ENCODE peak calls at places on chromosomes 13 and 19, in seven cellular contexts. U is AG04450, A is left ventricle myocardium inferior, N is GM23338, J is left lung, W is IMR-90, B is mammary epithelial cell. V is an unnamed sample. For H3K27me3, the result is how much of the 10 kb centered on the place peaks cover.

GRCh38 chr19:20182232-20182785 is 15.3 kb downstream of the ZNF486 start:
- DNase-seq in U (no peak), A (no peak), N (no peak), J (no peak), W (no peak), B (no peak), V (no peak)

GRCh38 chr19:46478356-46478986 is 7.1 kb upstream of the PNMA8A start:
- DNase-seq in U (no peak), A (no peak), N (peak), J (no peak), W (peak), B (peak), V (peak)

GRCh38 chr13:44371421-44371820 is 2.2 kb upstream of the SERP2 start:
- DNase-seq in U (no peak), A (no peak), N (no peak), J (no peak), W (no peak), B (no peak), V (no peak)

GRCh38 chr19:33412617-33413425 is 39.3 kb downstream of the CEBPG start:
- DNase-seq in U (no peak), A (no peak), N (no peak), J (no peak), W (no peak), B (no peak), V (no peak)

GRCh38 chr13:113776231-113777125 is 17.5 kb downstream of the TMEM255B start:
- DNase-seq in U (no peak), A (no peak), N (no peak), J (no peak), W (no peak), B (no peak), V (no peak)

GRCh38 chr13:113656831-113657671 is 947 bp downstream of the ATP4B start:
- DNase-seq in U (no peak), A (peak), N (no peak), J (peak), W (no peak), B (no peak), V (no peak)

GRCh38 chr19:46614114-46614701 is 10.7 kb downstream of the PTGIR start:
- DNase-seq in U (no peak), A (peak), N (peak), J (peak), W (peak), B (peak), V (peak)

GRCh38 chr13:97344250-97345175 is 89.5 kb upstream of the RAP2A start:
- DNase-seq in U (no peak), A (peak), N (peak), J (peak), W (peak), B (peak), V (peak)

GRCh38 chr19:5908773-5909442 is 4.2 kb downstream of the VMAC start:
- DNase-seq in U (no peak), A (no peak), N (no peak), J (no peak), W (no peak), B (no peak), V (no peak)

GRCh38 chr19:36196249-36196648 is 18.2 kb downstream of the ZNF565 start:
- DNase-seq in U (no peak), A (no peak), N (no peak), J (no peak), W (no peak), B (no peak), V (no peak)

GRCh38 chr13:41827507-41828213 is 133.2 kb downstream of the VWA8 start:
- DNase-seq in U (peak), A (no peak), N (no peak), J (no peak), W (peak), B (peak), V (peak)

GRCh38 chr13:110640591-110641029 is 25.3 kb downstream of the NAXD start:
- DNase-seq in U (no peak), A (peak), N (no peak), J (no peak), W (peak), B (no peak), V (peak)

GRCh38 chr19:6173190-6173589 is 37.7 kb downstream of the ACSBG2 start:
- DNase-seq in U (no peak), A (no peak), N (no peak), J (no peak), W (no peak), B (no peak), V (no peak)

GRCh38 chr13:26721251-26721939 is 39.2 kb downstream of the GPR12 start:
- DNase-seq in U (no peak), A (no peak), N (no peak), J (no peak), W (no peak), B (no peak), V (no peak)

DNA sequence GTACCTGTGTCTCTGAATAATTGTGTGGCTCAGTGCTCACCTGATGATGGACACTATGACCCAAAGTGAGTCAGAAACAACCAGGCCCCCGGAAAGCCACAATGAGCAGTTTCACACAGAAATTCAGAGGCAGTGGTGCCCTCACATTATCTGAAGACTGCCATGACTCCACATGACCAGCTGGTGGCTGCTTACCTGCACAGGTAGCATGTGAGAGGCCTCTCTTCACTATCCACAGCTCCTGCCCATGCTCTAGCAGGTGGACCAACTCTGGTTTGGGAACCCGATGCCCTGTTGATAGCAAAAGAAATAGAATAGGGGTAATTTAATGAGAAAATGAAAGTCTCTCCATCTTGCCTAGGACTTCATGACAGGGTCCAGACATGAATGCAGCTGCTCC is 7.2 kb downstream of the ZNF550 start:
- DNase-seq in U (no peak), A (no peak), N (peak), J (no peak), W (no peak), B (no peak), V (no peak)
- TF ChIP-seq CTCF in U (no peak), A (no peak), N (peak), J (no peak), W (no peak), B (no peak), V (no peak)

GRCh38 chr19:588093-588742 is 1.5 kb upstream of the HCN2 start:
- DNase-seq in U (no peak), A (peak), N (peak), J (peak), W (peak), B (peak), V (peak)

GRCh38 chr19:590750-591098 is 1.0 kb downstream of the HCN2 start:
- DNase-seq in U (no peak), A (no peak), N (no peak), J (no peak), W (no peak), B (no peak), V (no peak)

GRCh38 chr19:589693-590395 is at the start of gene HCN2:
- DNase-seq in U (no peak), A (no peak), N (no peak), J (no peak), W (no peak), B (no peak), V (no peak)

GRCh38 chr19:590396-590745 is 690 bp downstream of the HCN2 start:
- DNase-seq in U (no peak), A (no peak), N (no peak), J (no peak), W (peak), B (peak), V (no peak)

DNA sequence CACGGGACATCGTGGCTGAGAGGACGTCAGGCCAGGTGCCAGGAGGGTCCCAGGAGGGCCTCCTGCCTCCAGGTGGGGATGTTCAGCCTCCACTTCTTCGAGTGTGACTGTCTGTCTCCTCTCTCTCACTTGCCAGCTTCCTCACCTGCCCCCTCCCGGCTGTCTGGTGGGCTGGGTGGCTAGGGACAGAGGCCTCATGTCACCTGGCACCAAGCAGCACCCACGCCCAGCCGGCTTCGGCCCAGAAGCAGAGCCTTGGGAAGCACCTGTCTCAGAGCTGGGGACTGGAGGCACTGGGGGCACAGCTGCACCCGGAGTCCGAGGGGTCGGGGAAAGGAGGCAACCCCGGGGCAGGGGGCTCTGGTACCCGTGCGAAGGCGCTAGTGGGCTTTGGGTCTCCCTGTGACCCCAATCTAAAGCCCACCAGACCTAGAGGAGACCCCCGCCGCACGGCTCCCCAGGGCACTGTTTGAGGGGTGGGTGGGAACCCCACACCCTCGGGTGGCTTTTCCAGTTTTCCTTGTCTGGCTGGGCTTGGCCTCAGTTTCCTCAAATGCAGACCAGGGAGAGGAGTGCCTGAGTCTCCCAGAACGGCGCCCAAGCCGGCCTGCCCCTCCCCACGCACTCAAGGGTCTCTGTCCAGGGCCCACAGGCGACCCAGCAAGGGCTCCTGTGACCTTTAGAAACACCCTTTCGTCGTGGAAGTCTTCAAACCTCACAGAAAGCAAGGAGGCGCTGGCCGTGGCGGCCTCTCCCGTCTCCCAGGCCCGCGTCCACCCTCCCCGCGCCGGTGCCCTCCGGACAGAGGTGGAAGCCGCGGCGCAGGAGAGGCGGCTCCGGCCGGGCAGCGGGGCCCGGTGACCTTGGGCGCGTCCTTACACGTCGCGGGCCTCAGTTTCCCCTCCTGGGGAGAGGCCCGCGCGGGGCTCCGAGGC is 656 bp upstream of the HCN2 start:
- DNase-seq in U (no peak), A (no peak), N (peak), J (no peak), W (no peak), B (no peak), V (no peak)
- H3K27me3 ChIP-seq in U (under half), A (half or more), N (under half), J (under half), W (under half), B (under half), V (under half)

GRCh38 chr13:66703597-66703996 is 526.5 kb downstream of the PCDH9 start:
- DNase-seq in U (no peak), A (no peak), N (no peak), J (no peak), W (no peak), B (no peak), V (no peak)

GRCh38 chr13:66704110-66704509 is 526.0 kb downstream of the PCDH9 start:
- DNase-seq in U (no peak), A (no peak), N (no peak), J (no peak), W (no peak), B (no peak), V (no peak)

GRCh38 chr13:66700336-66700735 is 529.8 kb downstream of the PCDH9 start:
- DNase-seq in U (no peak), A (no peak), N (no peak), J (no peak), W (no peak), B (no peak), V (no peak)
- H3K27ac ChIP-seq in U (no peak), A (no peak), N (no peak), J (no peak), W (no peak), B (no peak), V (no peak)

DNA sequence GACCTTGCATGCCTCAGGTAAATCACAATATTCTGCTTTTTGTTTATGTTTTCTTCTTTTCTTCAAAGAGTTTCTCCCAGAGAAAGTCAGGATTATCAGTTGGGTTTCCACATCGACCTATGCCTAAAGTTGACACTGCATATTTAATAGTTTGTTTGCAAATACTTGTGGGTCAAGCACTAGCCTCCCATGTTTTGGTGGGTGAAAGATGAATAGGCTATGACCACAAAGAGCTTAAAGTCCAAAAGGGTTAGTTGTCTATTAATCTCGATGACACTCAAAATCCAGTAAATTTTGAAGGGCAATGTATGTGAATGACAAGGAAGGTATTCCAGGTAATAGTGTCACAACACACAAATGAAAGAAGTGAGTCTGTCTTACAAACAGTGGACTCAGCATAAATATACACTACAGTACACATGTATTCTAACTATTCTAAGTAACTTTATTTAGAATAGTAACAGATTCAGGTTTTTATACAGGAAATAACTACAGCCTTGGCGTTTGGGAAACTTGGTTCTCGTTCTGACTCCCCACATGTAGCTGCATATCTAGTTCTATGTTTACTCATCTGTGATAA is 667.1 kb downstream of the PCDH17 start:
- DNase-seq in U (no peak), A (no peak), N (no peak), J (no peak), W (no peak), B (no peak), V (no peak)
- TF ChIP-seq CTCF in U (no peak), A (no peak), N (no peak), J (no peak), W (no peak), B (no peak), V (no peak)

GRCh38 chr19:16394681-16395375 is 70.2 kb downstream of the KLF2 start:
- DNase-seq in U (no peak), A (no peak), N (no peak), J (peak), W (peak), B (no peak), V (no peak)
- H3K27me3 ChIP-seq in U (under half), A (under half), N (under half), J (under half), W (under half), B (under half), V (under half)

DNA sequence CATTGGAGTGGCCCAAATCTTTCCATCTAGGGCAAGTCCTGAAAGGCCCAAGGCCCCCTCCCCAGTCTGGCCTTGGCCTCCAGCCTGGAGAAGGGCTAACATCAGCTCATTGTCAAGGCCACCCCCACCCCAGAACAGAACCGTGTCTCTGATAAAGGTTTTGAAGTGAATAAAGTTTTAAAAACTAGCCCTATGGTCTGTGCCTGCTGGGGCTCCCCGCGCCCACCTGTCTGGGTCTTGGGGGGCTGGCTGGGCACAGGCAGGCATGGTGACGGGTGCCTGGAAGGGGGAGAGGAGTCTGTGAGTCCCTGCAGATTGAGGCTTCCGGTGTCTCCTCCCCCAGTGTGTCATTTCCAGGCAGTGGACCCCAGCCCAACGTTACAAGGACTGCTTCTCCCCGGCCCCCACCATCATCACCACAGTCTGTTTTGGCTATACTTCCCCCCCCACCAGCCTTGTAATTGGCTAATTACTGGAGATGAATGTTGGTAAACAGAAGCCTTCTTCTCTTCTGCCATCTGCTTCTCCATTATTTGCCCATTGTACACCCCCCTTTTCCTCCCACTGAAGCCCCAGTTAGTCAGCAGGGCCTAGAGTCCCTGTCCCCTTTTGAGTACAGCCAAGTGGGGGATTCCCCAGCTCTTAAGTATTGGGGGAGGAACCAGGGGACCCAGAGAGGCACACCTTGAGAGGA is 3.4 kb downstream of the GADD45GIP1 start:
- DNase-seq in U (no peak), A (no peak), N (no peak), J (no peak), W (no peak), B (no peak), V (no peak)
- H3K27ac ChIP-seq in U (peak), A (peak), N (peak), J (peak), W (peak), B (no peak), V (peak)

V was measured in brain microvascular endothelial cell.